ENCODE peak calls at places on chromosome 9, in seven cellular contexts. G is astrocyte of the spinal cord; F is MV-4-11; X is left cardiac atrium; C is AG09309; O is CD8-positive, alpha-beta T cell; Z is AG08396. L is an unnamed sample.

GRCh38 chr9:137671721-137672120 is 52.9 kb downstream of the EHMT1 start:
- DNase-seq in G (no peak), F (no peak), X (no peak), C (no peak), O (no peak), Z (no peak), L (no peak)

GRCh38 chr9:89802809-89803355 is 198.1 kb downstream of the GADD45G start:
- DNase-seq in G (peak), F (no peak), X (peak), C (no peak), O (no peak), Z (no peak), L (no peak)

GRCh38 chr9:123657099-123657498 is 272.8 kb downstream of the DENND1A start:
- DNase-seq in G (no peak), F (no peak), X (no peak), C (no peak), O (no peak), Z (no peak), L (no peak)

GRCh38 chr9:11933926-11934325 is 759.3 kb upstream of the TYRP1 start:
- DNase-seq in G (peak), F (no peak), X (no peak), C (no peak), O (no peak), Z (no peak), L (peak)

GRCh38 chr9:94207781-94208180 is 51.3 kb upstream of the ZNF169 start:
- DNase-seq in G (no peak), F (no peak), X (no peak), C (no peak), O (no peak), Z (no peak), L (no peak)

GRCh38 chr9:105405514-105406131 is 42.2 kb upstream of the FSD1L start:
- DNase-seq in G (peak), F (peak), X (no peak), C (no peak), O (peak), Z (no peak), L (peak)

GRCh38 chr9:6414291-6414690 is 1.3 kb downstream of the UHRF2 start:
- DNase-seq in G (peak), F (no peak), X (no peak), C (peak), O (no peak), Z (peak), L (peak)

GRCh38 chr9:13378171-13378570 is 98.7 kb upstream of the MPDZ start:
- DNase-seq in G (peak), F (no peak), X (no peak), C (peak), O (no peak), Z (no peak), L (no peak)

GRCh38 chr9:126587187-126588185 is 26.2 kb upstream of the LMX1B start:
- DNase-seq in G (peak), F (peak), X (peak), C (no peak), O (no peak), Z (no peak), L (no peak)

GRCh38 chr9:111572945-111573604 is 26.4 kb downstream of the PTGR1 start:
- DNase-seq in G (peak), F (no peak), X (no peak), C (peak), O (no peak), Z (peak), L (no peak)

GRCh38 chr9:114893622-114894021 is 36.8 kb downstream of the TNFSF8 start:
- DNase-seq in G (no peak), F (no peak), X (no peak), C (no peak), O (no peak), Z (no peak), L (no peak)

GRCh38 chr9:131366745-131367401 is 27.0 kb upstream of the PRRC2B start:
- DNase-seq in G (peak), F (no peak), X (no peak), C (peak), O (no peak), Z (peak), L (peak)

GRCh38 chr9:784916-785315 is 56.6 kb upstream of the DMRT1 start:
- DNase-seq in G (no peak), F (no peak), X (no peak), C (no peak), O (no peak), Z (no peak), L (no peak)

GRCh38 chr9:68627594-68627993 is 77.4 kb upstream of the PIP5K1B start:
- DNase-seq in G (no peak), F (no peak), X (no peak), C (no peak), O (no peak), Z (no peak), L (no peak)

GRCh38 chr9:89000973-89001916 is 10.0 kb downstream of the S1PR3 start:
- DNase-seq in G (peak), F (peak), X (peak), C (peak), O (peak), Z (peak), L (peak)

GRCh38 chr9:114203410-114204140 is 48.2 kb downstream of the COL27A1 start:
- DNase-seq in G (no peak), F (no peak), X (no peak), C (no peak), O (no peak), Z (no peak), L (no peak)

GRCh38 chr9:97284798-97285197 is 22.7 kb upstream of the CCDC180 start:
- DNase-seq in G (no peak), F (no peak), X (no peak), C (no peak), O (no peak), Z (no peak), L (peak)

GRCh38 chr9:38441347-38442085 is 17.3 kb upstream of the IGFBPL1 start:
- DNase-seq in G (no peak), F (no peak), X (no peak), C (no peak), O (no peak), Z (no peak), L (no peak)

GRCh38 chr9:132090771-132091170 is 11.1 kb upstream of the MED27 start:
- DNase-seq in G (peak), F (peak), X (no peak), C (no peak), O (no peak), Z (no peak), L (no peak)